ENCODE peak calls at places on chromosomes 1 and 21, in four cellular contexts. Q is H1, X is GM12878, Z is HepG2. T is an unnamed sample.
A peak's percentile ranks its signal among the peaks of the same experiment; 100 is the strongest.

GRCh38 chr1:155166373-155167165 is 6.5 kb downstream of the KRTCAP2 start:
- DNase-seq in Q (no peak), X (no peak), Z (no peak), T (no peak)

GRCh38 chr1:9315411-9316079 is 22.9 kb downstream of the SPSB1 start:
- DNase-seq in Q (no peak), X (peak; percentile 31), Z (no peak), T (no peak)

GRCh38 chr1:77514871-77515776 is 167.3 kb downstream of the ZZZ3 start:
- DNase-seq in Q (peak; percentile 56), X (no peak), Z (peak; percentile 31), T (peak; percentile 82)

GRCh38 chr1:40783001-40783905 is at the start of gene KCNQ4:
- DNase-seq in Q (no peak), X (no peak), Z (no peak), T (no peak)

GRCh38 chr1:100622037-100622436 is 84.1 kb downstream of the GPR88 start:
- DNase-seq in Q (no peak), X (no peak), Z (no peak), T (peak; percentile 3)

GRCh38 chr21:32426066-32426465 is 13.6 kb downstream of the EVA1C start:
- DNase-seq in Q (no peak), X (no peak), Z (no peak), T (no peak)

GRCh38 chr1:160797861-160798273 is 1.9 kb downstream of the LY9 start:
- DNase-seq in Q (no peak), X (no peak), Z (no peak), T (no peak)

GRCh38 chr1:161738627-161739287 is 10.8 kb upstream of the DUSP12 start:
- DNase-seq in Q (no peak), X (peak; percentile 93), Z (peak; percentile 35), T (peak; percentile 71)

GRCh38 chr21:46457801-46458314 is 833 bp upstream of the DIP2A start:
- DNase-seq in Q (no peak), X (no peak), Z (peak; percentile 21), T (peak; percentile 25)

DNA sequence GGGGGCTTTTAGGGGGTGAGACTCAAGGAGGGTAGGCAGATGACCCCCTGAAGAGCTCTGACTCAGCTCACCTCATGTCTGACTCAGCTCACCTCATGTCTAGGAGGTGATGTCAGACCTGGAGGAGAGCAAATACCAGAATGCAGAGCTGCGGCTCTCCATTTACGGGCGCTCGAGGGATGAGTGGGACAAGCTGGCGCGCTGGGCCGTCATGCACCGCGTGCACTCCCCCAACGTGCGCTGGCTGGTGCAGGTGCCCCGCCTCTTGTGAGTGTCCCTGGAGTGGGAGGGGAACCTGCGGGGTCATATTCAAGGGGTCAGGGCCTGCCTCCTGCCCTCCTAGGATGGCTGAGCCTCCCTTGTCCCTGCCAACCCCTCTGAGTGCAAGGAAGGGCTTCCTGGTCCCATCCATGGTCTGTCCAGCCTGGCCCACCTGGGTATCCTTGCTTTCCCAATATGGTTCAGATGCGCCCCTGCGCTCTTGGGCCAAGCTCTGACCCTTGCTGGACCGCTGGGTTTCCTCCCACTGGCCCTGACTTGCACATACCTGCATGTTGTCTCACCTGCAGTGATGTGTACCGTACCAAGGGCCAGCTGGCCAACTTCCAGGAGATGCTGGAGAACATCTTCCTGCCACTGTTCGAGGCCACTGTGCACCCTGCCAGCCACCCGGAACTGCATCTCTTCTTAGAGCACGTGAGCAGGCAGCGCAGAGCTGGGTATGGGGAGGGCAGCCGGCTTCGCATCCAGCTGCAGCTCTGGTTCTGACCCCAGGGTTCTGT is 9.1 kb downstream of the AMPD2 start:
- DNase-seq in Q (no peak), X (no peak), Z (no peak), T (no peak)
- H3K36me3 ChIP-seq in Q (peaks cover 22% of the 10 kb centered on the region), X (peaks cover 8% of the 10 kb centered on the region), Z (peaks cover 43% of the 10 kb centered on the region), T (peaks cover 77% of the 10 kb centered on the region)

DNA sequence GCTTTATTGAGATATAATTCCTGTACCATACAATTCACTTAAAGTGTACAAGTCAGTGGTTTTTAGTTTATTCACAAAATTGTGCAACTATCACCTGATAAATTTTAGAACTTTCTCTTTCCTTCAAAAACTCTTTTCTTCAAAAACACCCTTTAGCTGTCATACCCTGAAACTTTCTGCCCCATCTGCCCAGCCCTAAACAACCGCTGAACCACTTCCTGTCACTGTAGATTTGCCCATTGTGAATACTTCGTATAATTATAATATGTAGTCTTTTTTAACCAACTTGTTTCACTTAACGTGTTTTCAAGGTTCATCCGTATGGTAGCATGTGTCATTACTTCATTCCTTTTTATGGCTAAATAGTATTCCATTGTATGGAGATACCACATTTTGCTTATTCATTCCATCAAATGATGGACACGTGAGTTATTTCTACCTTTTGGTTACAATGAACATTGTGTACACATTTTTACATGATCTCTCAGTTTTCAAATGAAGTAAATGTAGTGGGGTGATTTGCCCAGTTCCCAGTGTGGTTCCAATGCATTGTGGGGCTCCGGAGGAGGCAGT is 37.9 kb downstream of the WNT4 start:
- DNase-seq in Q (no peak), X (no peak), Z (no peak), T (no peak)
- TF ChIP-seq SUZ12 in Q (no peak), X (no peak), Z (no peak), T (no peak)

GRCh38 chr1:200985481-200985880 is 38.0 kb downstream of the KIF21B start:
- DNase-seq in Q (no peak), X (no peak), Z (no peak), T (no peak)
- H3K36me3 ChIP-seq in Q (peaks cover 20% of the 10 kb centered on the region), X (peaks cover 14% of the 10 kb centered on the region), Z (no peaks in the 10 kb centered on the region), T (peaks cover 21% of the 10 kb centered on the region)

GRCh38 chr1:56572334-56573050 is 6.9 kb downstream of the PLPP3 start:
- DNase-seq in Q (no peak), X (no peak), Z (no peak), T (no peak)

GRCh38 chr1:56570924-56571372 is 8.4 kb downstream of the PLPP3 start:
- DNase-seq in Q (no peak), X (no peak), Z (no peak), T (no peak)

GRCh38 chr1:56574794-56575193 is 4.6 kb downstream of the PLPP3 start:
- DNase-seq in Q (no peak), X (no peak), Z (no peak), T (no peak)

GRCh38 chr1:56575865-56576264 is 3.5 kb downstream of the PLPP3 start:
- DNase-seq in Q (no peak), X (no peak), Z (no peak), T (no peak)

DNA sequence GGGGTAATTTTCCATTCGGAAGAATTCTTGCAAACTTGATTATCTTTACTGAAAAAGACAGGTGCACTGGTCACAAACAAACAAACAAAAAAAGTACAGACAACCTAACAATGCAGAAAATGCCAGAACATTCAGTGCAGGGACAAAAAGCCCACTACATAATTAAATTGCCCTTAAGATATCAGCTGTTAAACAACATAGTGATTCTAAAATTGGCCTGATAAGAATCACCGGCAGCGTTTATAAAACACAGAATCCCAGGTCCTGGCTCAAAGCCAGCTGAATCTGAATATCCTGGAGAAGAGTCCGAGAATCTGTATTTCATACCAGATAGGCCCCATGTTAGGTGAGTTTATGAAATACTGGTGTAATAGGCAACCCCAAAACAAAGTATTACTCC is 6.1 kb downstream of the PLPP3 start:
- DNase-seq in Q (no peak), X (no peak), Z (no peak), T (no peak)
- TF ChIP-seq SUZ12 in Q (no peak), X (no peak), Z (no peak), T (no peak)

DNA sequence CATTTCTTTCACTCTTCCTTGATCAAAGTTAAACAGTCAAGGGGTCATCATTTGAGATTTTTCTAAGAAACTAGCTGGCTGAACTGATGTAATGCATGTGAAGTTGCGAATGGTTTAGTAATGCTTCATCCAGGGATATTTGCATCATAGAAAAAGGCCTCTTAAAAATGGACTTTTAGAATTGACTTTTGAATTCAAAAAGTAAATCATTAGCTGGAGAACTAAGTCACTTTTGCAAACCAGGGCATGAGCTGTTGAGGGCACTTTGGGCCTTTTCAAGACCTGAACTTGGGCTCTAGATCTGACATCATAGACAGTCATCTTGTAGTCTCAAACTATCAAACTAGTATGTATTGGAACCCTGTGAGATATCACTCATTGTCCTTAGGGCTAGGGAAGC is 85.0 kb downstream of the GRIK1 start:
- DNase-seq in Q (no peak), X (no peak), Z (no peak), T (no peak)
- H3K36me3 ChIP-seq in Q (no peaks in the 10 kb centered on the region), X (no peaks in the 10 kb centered on the region), Z (no peaks in the 10 kb centered on the region), T (no peaks in the 10 kb centered on the region)

DNA sequence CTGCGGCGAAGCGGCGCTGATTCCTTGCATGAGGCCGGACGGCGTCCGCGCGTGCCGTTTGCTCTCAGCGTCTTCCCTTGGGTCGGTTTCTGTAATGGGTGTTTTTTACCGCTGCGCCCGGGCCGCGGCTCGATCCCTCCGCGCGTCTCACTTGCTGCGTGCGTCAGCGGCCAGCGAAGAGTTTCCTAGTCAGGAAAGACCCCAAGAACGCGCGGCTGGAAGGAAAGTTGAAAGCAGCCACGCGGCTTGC is 159.9 kb downstream of the RUNX1 start:
- DNase-seq in Q (no peak), X (no peak), Z (peak; percentile 9), T (no peak)
- TF ChIP-seq SUZ12 in Q (no peak), X (no peak), Z (no peak), T (no peak)

GRCh38 chr1:26942656-26943055 is 17.6 kb downstream of the KDF1 start:
- DNase-seq in Q (no peak), X (no peak), Z (no peak), T (no peak)
- H3K36me3 ChIP-seq in Q (peaks cover 35% of the 10 kb centered on the region), X (peaks cover 15% of the 10 kb centered on the region), Z (peaks cover 26% of the 10 kb centered on the region), T (peaks cover 89% of the 10 kb centered on the region)

GRCh38 chr1:200150721-200151120 is 123.2 kb downstream of the NR5A2 start:
- DNase-seq in Q (no peak), X (peak; percentile 49), Z (no peak), T (peak; percentile 20)
- TF ChIP-seq SUZ12 in Q (no peak), X (no peak), Z (no peak), T (no peak)

GRCh38 chr1:204132718-204133117 is 19.1 kb downstream of the ETNK2 start:
- DNase-seq in Q (no peak), X (no peak), Z (no peak), T (no peak)

GRCh38 chr1:204139088-204139487 is 12.8 kb downstream of the ETNK2 start:
- DNase-seq in Q (no peak), X (no peak), Z (no peak), T (no peak)

GRCh38 chr1:204134103-204134502 is 17.7 kb downstream of the ETNK2 start:
- DNase-seq in Q (no peak), X (no peak), Z (no peak), T (no peak)

GRCh38 chr1:204139952-204140351 is 11.9 kb downstream of the ETNK2 start:
- DNase-seq in Q (no peak), X (no peak), Z (no peak), T (no peak)

DNA sequence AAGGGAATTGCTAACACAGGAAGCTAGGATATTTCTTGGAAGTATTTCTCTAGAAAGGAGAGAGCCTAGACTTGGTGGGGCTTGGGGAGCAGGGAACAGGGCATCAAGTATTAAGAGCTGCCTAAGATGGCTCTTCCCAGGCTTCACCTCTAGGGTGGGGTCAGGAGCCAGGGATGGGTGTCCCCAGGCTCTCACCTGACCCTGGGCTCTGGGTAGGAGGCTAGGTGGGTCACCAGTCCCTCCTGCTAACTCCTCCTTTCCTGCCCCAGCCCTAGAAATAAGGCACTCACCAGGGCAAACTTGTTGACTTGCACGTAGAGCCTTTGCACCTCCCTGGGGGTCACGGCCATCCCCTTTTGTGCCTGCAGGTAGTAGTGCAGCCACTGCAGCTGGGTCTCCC is 15.0 kb downstream of the ETNK2 start:
- DNase-seq in Q (no peak), X (no peak), Z (no peak), T (no peak)
- H3K36me3 ChIP-seq in Q (no peaks in the 10 kb centered on the region), X (no peaks in the 10 kb centered on the region), Z (peaks cover 4% of the 10 kb centered on the region), T (peaks cover 61% of the 10 kb centered on the region)

T was measured in NT2/D1.